ENCODE peak calls at places on chromosomes 7 and 10, in seven cellular contexts. One of them, this sample, is unnamed.

GRCh38 chr7:149559711-149560110 is 62.1 kb upstream of the ZNF746 start:
- DNase-seq in hypothalamus: no peak
- DNase-seq in left ventricle myocardium inferior: no peak
- DNase-seq in left colon: no peak
- DNase-seq in T-cell: no peak
- DNase-seq in brain microvascular endothelial cell: peak
- DNase-seq in dorsolateral prefrontal cortex: no peak
- DNase-seq in this sample: no peak

GRCh38 chr10:119441151-119441821 is 101.2 kb downstream of the RGS10 start:
- DNase-seq in left colon: no peak
- DNase-seq in T-cell: no peak
- DNase-seq in left ventricle myocardium inferior: peak
- DNase-seq in brain microvascular endothelial cell: peak
- DNase-seq in hypothalamus: no peak
- DNase-seq in dorsolateral prefrontal cortex: no peak
- DNase-seq in this sample: no peak

GRCh38 chr7:142883571-142884284 is 1.8 kb downstream of the TRPV6 start:
- DNase-seq in dorsolateral prefrontal cortex: no peak
- DNase-seq in T-cell: no peak
- DNase-seq in left ventricle myocardium inferior: no peak
- DNase-seq in brain microvascular endothelial cell: no peak
- DNase-seq in hypothalamus: no peak
- DNase-seq in left colon: no peak
- DNase-seq in this sample: no peak

GRCh38 chr7:56046728-56047445 is 4.4 kb downstream of the PSPH start:
- DNase-seq in dorsolateral prefrontal cortex: no peak
- DNase-seq in T-cell: no peak
- DNase-seq in left ventricle myocardium inferior: no peak
- DNase-seq in left colon: no peak
- DNase-seq in brain microvascular endothelial cell: peak
- DNase-seq in hypothalamus: no peak
- DNase-seq in this sample: no peak

GRCh38 chr10:132271458-132272011 is 36.2 kb downstream of the STK32C start:
- DNase-seq in hypothalamus: no peak
- DNase-seq in left ventricle myocardium inferior: no peak
- DNase-seq in dorsolateral prefrontal cortex: no peak
- DNase-seq in T-cell: no peak
- DNase-seq in brain microvascular endothelial cell: no peak
- DNase-seq in left colon: no peak
- DNase-seq in this sample: no peak

GRCh38 chr10:34861293-34862004 is 46.4 kb upstream of the PARD3 start:
- DNase-seq in left ventricle myocardium inferior: peak
- DNase-seq in dorsolateral prefrontal cortex: no peak
- DNase-seq in left colon: peak
- DNase-seq in brain microvascular endothelial cell: no peak
- DNase-seq in hypothalamus: no peak
- DNase-seq in T-cell: no peak
- DNase-seq in this sample: no peak

GRCh38 chr10:43233601-43234430 is 33.0 kb downstream of the RASGEF1A start:
- DNase-seq in dorsolateral prefrontal cortex: peak
- DNase-seq in left ventricle myocardium inferior: no peak
- DNase-seq in left colon: no peak
- DNase-seq in hypothalamus: no peak
- DNase-seq in brain microvascular endothelial cell: no peak
- DNase-seq in T-cell: no peak
- DNase-seq in this sample: no peak

GRCh38 chr10:34420795-34421194 is 394.3 kb downstream of the PARD3 start:
- DNase-seq in left ventricle myocardium inferior: no peak
- DNase-seq in brain microvascular endothelial cell: no peak
- DNase-seq in hypothalamus: no peak
- DNase-seq in dorsolateral prefrontal cortex: no peak
- DNase-seq in T-cell: no peak
- DNase-seq in left colon: no peak
- DNase-seq in this sample: no peak

GRCh38 chr10:13859979-13860619 is 273.3 kb downstream of the PRPF18 start:
- DNase-seq in left colon: no peak
- DNase-seq in dorsolateral prefrontal cortex: no peak
- DNase-seq in hypothalamus: no peak
- DNase-seq in T-cell: no peak
- DNase-seq in brain microvascular endothelial cell: no peak
- DNase-seq in left ventricle myocardium inferior: no peak
- DNase-seq in this sample: no peak

GRCh38 chr10:20429742-20430141 is 467.4 kb downstream of the NEBL start:
- DNase-seq in dorsolateral prefrontal cortex: no peak
- DNase-seq in hypothalamus: no peak
- DNase-seq in brain microvascular endothelial cell: no peak
- DNase-seq in left colon: no peak
- DNase-seq in T-cell: no peak
- DNase-seq in left ventricle myocardium inferior: no peak
- DNase-seq in this sample: no peak

GRCh38 chr7:46387646-46388045 is 466.6 kb upstream of the IGFBP3 start:
- DNase-seq in dorsolateral prefrontal cortex: no peak
- DNase-seq in hypothalamus: no peak
- DNase-seq in left colon: no peak
- DNase-seq in left ventricle myocardium inferior: no peak
- DNase-seq in brain microvascular endothelial cell: peak
- DNase-seq in T-cell: no peak
- DNase-seq in this sample: no peak